ENCODE peak calls at places on chromosomes 7 and 10, in ten cellular contexts. R, X, V, A, K, E, I, H, W and T are unnamed samples.

GRCh38 chr7:75650062-75650461 is 88.7 kb downstream of the HIP1 start:
- DNase-seq in K (no peak), R (peak), A (no peak), W (no peak), E (no peak), V (no peak), I (no peak), H (no peak), X (no peak), T (no peak)

GRCh38 chr10:60767424-60767823 is 10.9 kb upstream of the CDK1 start:
- DNase-seq in R (no peak), W (no peak), X (no peak), E (no peak), A (no peak), H (no peak), I (no peak), V (no peak), K (no peak), T (no peak)

GRCh38 chr10:31689233-31689632 is 239.4 kb downstream of the ARHGAP12 start:
- DNase-seq in K (no peak), R (no peak), H (no peak), W (no peak), A (no peak), X (no peak), E (no peak), V (no peak), I (no peak), T (no peak)

GRCh38 chr10:75544923-75545322 is 113.5 kb downstream of the LRMDA start:
- DNase-seq in I (no peak), W (no peak), V (no peak), X (no peak), E (no peak), H (no peak), K (no peak), A (no peak), R (no peak), T (no peak)

GRCh38 chr10:100743626-100744135 is 1.7 kb upstream of the PAX2 start:
- DNase-seq in I (peak), W (no peak), E (peak), V (peak), H (peak), X (peak), R (no peak), K (peak), A (no peak), T (no peak)

GRCh38 chr10:70965566-70965965 is 77.2 kb upstream of the PCBD1 start:
- DNase-seq in V (no peak), R (no peak), H (no peak), I (no peak), W (no peak), E (no peak), X (no peak), A (no peak), K (no peak), T (no peak)

GRCh38 chr7:124649397-124650029 is 116.1 kb downstream of the GPR37 start:
- DNase-seq in H (no peak), W (no peak), X (no peak), V (no peak), A (no peak), R (no peak), E (peak), I (no peak), K (no peak), T (no peak)

GRCh38 chr7:24108906-24109376 is 175.0 kb upstream of the NPY start:
- DNase-seq in A (no peak), H (peak), W (no peak), V (no peak), E (no peak), K (no peak), I (no peak), R (no peak), X (no peak), T (no peak)

GRCh38 chr10:76115131-76115470 is 683.7 kb downstream of the LRMDA start:
- DNase-seq in X (no peak), A (no peak), V (no peak), R (no peak), H (no peak), K (no peak), W (no peak), E (no peak), I (no peak), T (no peak)

GRCh38 chr7:90599038-90599437 is 2.9 kb downstream of the CDK14 start:
- DNase-seq in W (no peak), H (no peak), I (no peak), V (no peak), E (no peak), A (no peak), K (no peak), R (no peak), X (no peak), T (no peak)

GRCh38 chr10:67666416-67667043 is 29.5 kb downstream of the CTNNA3 start:
- DNase-seq in K (no peak), I (no peak), H (peak), E (peak), A (no peak), R (no peak), W (no peak), X (peak), V (no peak), T (no peak)

GRCh38 chr10:109887272-109887671 is 36.0 kb downstream of the XPNPEP1 start:
- DNase-seq in H (no peak), R (no peak), V (no peak), K (no peak), A (no peak), W (no peak), I (no peak), X (no peak), E (no peak), T (no peak)

GRCh38 chr7:147012670-147013069 is 896.1 kb downstream of the CNTNAP2 start:
- DNase-seq in R (no peak), I (no peak), H (no peak), K (no peak), V (no peak), W (no peak), A (no peak), E (no peak), X (no peak), T (no peak)

GRCh38 chr7:150451833-150452431 is 1.5 kb downstream of the GIMAP8 start:
- DNase-seq in H (no peak), R (no peak), I (no peak), A (no peak), K (no peak), E (no peak), W (no peak), X (no peak), V (no peak), T (no peak)

GRCh38 chr7:122550545-122550944 is 148.4 kb downstream of the RNF133 start:
- DNase-seq in E (no peak), H (no peak), W (no peak), R (no peak), K (no peak), V (no peak), X (no peak), I (no peak), A (no peak), T (no peak)

GRCh38 chr7:123003539-123004126 is 8.1 kb upstream of the TAS2R16 start:
- DNase-seq in E (no peak), V (no peak), W (no peak), I (no peak), A (no peak), K (no peak), H (no peak), X (no peak), R (no peak), T (no peak)

GRCh38 chr7:101077303-101078086 is 7.8 kb upstream of the TRIM56 start:
- DNase-seq in X (peak), I (peak), W (peak), K (no peak), E (peak), R (peak), H (peak), A (no peak), V (peak), T (peak)

GRCh38 chr10:14605231-14605925 is 169.3 kb downstream of the FAM107B start:
- DNase-seq in X (peak), I (no peak), H (peak), E (peak), K (no peak), A (peak), R (no peak), V (no peak), W (no peak), T (no peak)

GRCh38 chr7:24786941-24787340 is 29.7 kb upstream of the GSDME start:
- DNase-seq in K (peak), X (peak), H (no peak), A (peak), I (no peak), V (no peak), R (no peak), W (no peak), E (no peak), T (peak)

GRCh38 chr7:158614695-158615094 is 27.1 kb upstream of the PTPRN2 start:
- DNase-seq in R (no peak), X (no peak), K (peak), A (peak), I (no peak), E (no peak), V (no peak), H (no peak), W (no peak), T (no peak)

GRCh38 chr10:13515467-13515866 is 13.3 kb downstream of the BEND7 start:
- DNase-seq in K (no peak), V (no peak), I (no peak), H (peak), E (no peak), W (no peak), R (no peak), X (no peak), A (no peak), T (no peak)

GRCh38 chr7:78279035-78279434 is 480.5 kb downstream of the PHTF2 start:
- DNase-seq in V (no peak), A (peak), X (peak), K (peak), I (no peak), R (no peak), E (no peak), H (no peak), W (no peak), T (no peak)

GRCh38 chr7:110130669-110131068 is 960.3 kb upstream of the LRRN3 start:
- DNase-seq in X (no peak), H (no peak), K (no peak), A (no peak), V (no peak), E (no peak), R (no peak), W (no peak), I (no peak), T (no peak)

GRCh38 chr7:27251513-27252306 is 9.1 kb downstream of the EVX1 start:
- DNase-seq in W (no peak), X (no peak), A (no peak), K (no peak), R (no peak), H (no peak), V (no peak), E (no peak), I (no peak), T (no peak)

GRCh38 chr7:121019018-121019417 is 30.5 kb downstream of the CPED1 start:
- DNase-seq in K (no peak), A (no peak), H (no peak), R (no peak), E (no peak), X (peak), V (no peak), W (no peak), I (no peak), T (no peak)

GRCh38 chr7:137882261-137882668 is 35.5 kb upstream of the DGKI start:
- DNase-seq in K (peak), I (no peak), E (no peak), V (no peak), H (no peak), W (no peak), X (peak), A (peak), R (no peak), T (peak)

GRCh38 chr7:9029671-9030070 is 596.3 kb downstream of the NXPH1 start:
- DNase-seq in H (no peak), X (peak), K (no peak), E (no peak), V (no peak), W (no peak), A (no peak), I (no peak), R (no peak), T (no peak)

GRCh38 chr7:31512166-31512565 is 1.7 kb upstream of the ITPRID1 start:
- DNase-seq in E (no peak), X (no peak), R (no peak), H (no peak), I (no peak), K (no peak), W (no peak), A (no peak), V (no peak), T (no peak)

GRCh38 chr7:112869111-112869774 is 79.0 kb upstream of the TMEM168 start:
- DNase-seq in V (peak), X (peak), R (peak), K (no peak), W (no peak), H (peak), A (no peak), E (peak), I (peak), T (peak)

GRCh38 chr10:97428572-97428981 is 2.6 kb downstream of the PGAM1 start:
- DNase-seq in V (no peak), W (no peak), H (no peak), E (no peak), X (peak), R (no peak), I (no peak), A (no peak), K (no peak), T (no peak)

GRCh38 chr10:3873728-3874461 is 88.9 kb upstream of the KLF6 start:
- DNase-seq in K (peak), W (no peak), I (no peak), E (peak), R (no peak), V (no peak), X (peak), A (no peak), H (peak), T (no peak)

GRCh38 chr10:33345236-33345635 is 10.8 kb upstream of the NRP1 start:
- DNase-seq in X (no peak), R (no peak), A (no peak), I (no peak), H (no peak), K (no peak), W (no peak), E (no peak), V (no peak), T (no peak)

GRCh38 chr10:68897336-68897741 is 3.8 kb upstream of the DDX50 start:
- DNase-seq in H (peak), X (peak), I (peak), V (peak), K (peak), W (peak), A (no peak), R (peak), E (peak), T (peak)

GRCh38 chr7:105017263-105018051 is 3.5 kb downstream of the KMT2E start:
- DNase-seq in R (no peak), V (no peak), I (no peak), K (no peak), A (no peak), H (no peak), W (no peak), X (no peak), E (no peak), T (no peak)

GRCh38 chr10:126262186-126262838 is 126.0 kb downstream of the ADAM12 start:
- DNase-seq in R (no peak), W (no peak), X (no peak), I (no peak), H (no peak), E (no peak), A (no peak), K (no peak), V (no peak), T (no peak)

GRCh38 chr7:2521952-2522591 is 2.5 kb downstream of the LFNG start:
- DNase-seq in R (peak), K (no peak), H (no peak), V (peak), W (no peak), A (no peak), E (no peak), X (peak), I (no peak), T (peak)

GRCh38 chr10:72274730-72275350 is 1.1 kb downstream of the DDIT4 start:
- DNase-seq in R (peak), W (peak), V (peak), K (no peak), A (no peak), I (peak), H (no peak), X (peak), E (peak), T (peak)
- TF ChIP-seq CTCF in R (peak), W (peak), V (peak), K (peak), A (peak), I (peak), H (peak), X (peak), E (peak), T (peak)

GRCh38 chr10:66215005-66215404 is 710.8 kb upstream of the LRRTM3 start:
- DNase-seq in I (no peak), X (no peak), A (no peak), E (no peak), W (no peak), H (peak), V (no peak), R (no peak), K (no peak), T (peak)
- TF ChIP-seq CTCF in I (no peak), X (no peak), A (no peak), E (peak), W (peak), H (peak), V (no peak), R (peak), K (no peak), T (no peak)

GRCh38 chr10:129932996-129933395 is 31.1 kb downstream of the EBF3 start:
- DNase-seq in W (no peak), A (no peak), R (no peak), K (no peak), X (no peak), V (no peak), I (no peak), E (no peak), H (no peak), T (no peak)

GRCh38 chr10:129926066-129927055 is 37.7 kb downstream of the EBF3 start:
- DNase-seq in I (no peak), E (no peak), A (no peak), K (no peak), R (no peak), V (no peak), W (no peak), H (no peak), X (no peak), T (no peak)

GRCh38 chr10:129932182-129932581 is 31.9 kb downstream of the EBF3 start:
- DNase-seq in A (no peak), K (no peak), H (no peak), I (no peak), W (no peak), E (no peak), R (no peak), V (no peak), X (no peak), T (no peak)

GRCh38 chr10:129927351-129928120 is 36.5 kb downstream of the EBF3 start:
- DNase-seq in V (no peak), W (no peak), A (no peak), H (no peak), I (no peak), E (no peak), R (no peak), X (no peak), K (no peak), T (no peak)

GRCh38 chr10:129929343-129930297 is 34.5 kb downstream of the EBF3 start:
- DNase-seq in K (no peak), E (no peak), X (no peak), R (no peak), I (peak), W (no peak), V (no peak), H (no peak), A (no peak), T (no peak)
- TF ChIP-seq CTCF in K (no peak), E (no peak), X (no peak), R (no peak), I (peak), W (no peak), V (no peak), H (peak), A (no peak), T (no peak)

DNA sequence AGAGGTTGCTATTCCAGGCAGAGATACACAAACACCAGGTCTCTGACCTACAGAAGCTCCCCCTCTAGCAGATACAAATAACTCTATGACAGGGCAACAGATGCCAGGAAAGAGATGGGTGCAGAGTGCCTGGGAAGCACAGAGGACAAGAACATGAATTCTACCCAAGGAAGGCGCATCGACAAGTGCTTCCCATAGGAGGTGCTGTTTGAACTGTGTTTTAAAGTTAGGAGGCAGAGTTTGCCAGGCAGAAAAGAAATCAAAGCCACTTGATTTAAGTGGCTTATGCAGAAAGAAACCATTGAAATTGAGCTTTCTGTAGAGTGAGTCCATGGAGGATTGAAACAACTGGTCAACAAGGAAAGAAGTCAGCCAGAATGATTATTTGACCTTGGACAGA is 35.3 kb upstream of the EGR2 start:
- DNase-seq in K (no peak), E (no peak), A (no peak), I (no peak), X (no peak), W (no peak), V (no peak), R (no peak), H (no peak), T (no peak)
- TF ChIP-seq CTCF in K (peak), E (peak), A (peak), I (peak), X (peak), W (peak), V (no peak), R (peak), H (peak), T (no peak)

DNA sequence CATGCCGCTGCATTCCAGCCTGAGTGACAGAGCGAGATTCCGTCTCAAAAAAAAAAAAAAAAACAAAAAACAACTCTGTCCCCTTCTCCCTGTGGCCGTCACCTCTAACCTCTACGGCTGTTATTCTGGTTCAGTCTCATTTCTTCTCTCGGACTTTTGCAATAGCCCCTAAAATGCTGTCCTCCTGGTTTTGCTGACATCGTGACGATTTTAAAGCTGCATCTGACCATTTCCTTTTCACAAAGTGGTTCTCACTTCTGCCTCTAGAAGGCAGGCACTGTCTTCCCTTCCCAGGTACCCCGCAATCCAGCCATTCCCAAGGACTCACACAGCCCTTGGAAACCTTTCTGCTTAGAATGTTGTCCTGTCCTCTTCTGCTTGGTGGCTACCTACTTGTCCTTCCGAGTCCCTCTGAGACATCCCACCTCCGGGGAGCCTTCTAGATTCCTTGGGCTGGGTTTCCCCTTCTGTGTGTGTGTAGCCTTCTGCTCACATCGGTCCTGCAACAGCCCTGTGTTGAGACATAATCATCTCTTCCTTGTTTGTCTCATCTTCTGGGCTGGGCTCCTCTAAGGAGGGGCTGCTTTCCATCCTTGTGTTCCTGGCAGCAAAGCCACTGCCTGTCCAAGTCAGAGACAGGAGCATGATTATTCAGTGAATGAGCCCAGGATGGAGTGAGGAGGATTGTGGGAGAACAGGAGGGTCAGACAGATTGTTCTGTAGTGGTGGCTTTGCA is 83.1 kb downstream of the GRK5 start:
- DNase-seq in X (no peak), V (no peak), H (no peak), W (no peak), I (no peak), E (no peak), A (no peak), K (no peak), R (no peak), T (no peak)
- TF ChIP-seq CTCF in X (no peak), V (peak), H (peak), W (no peak), I (peak), E (no peak), A (peak), K (no peak), R (no peak), T (no peak)

GRCh38 chr10:51073461-51074237 is 638 bp upstream of the PRKG1 start:
- DNase-seq in X (peak), A (no peak), E (peak), V (peak), W (peak), R (peak), K (no peak), I (no peak), H (no peak), T (peak)
- TF ChIP-seq CTCF in X (no peak), A (no peak), E (no peak), V (no peak), W (no peak), R (no peak), K (peak), I (no peak), H (no peak), T (no peak)